ENCODE peak calls at places on chromosomes 13 and 19, in five cellular contexts. One of them, this sample, is unnamed.

GRCh38 chr13:67619346-67619745 is 389.2 kb upstream of the PCDH9 start:
- ATAC-seq in T-helper 17 cell: no peak
- ATAC-seq in mucosa of descending colon: no peak
- ATAC-seq in right cardiac atrium: no peak
- ATAC-seq in memory B cell: no peak
- ATAC-seq in this sample: no peak

GRCh38 chr19:57803265-57803593 is 11.5 kb downstream of the ZNF552 start:
- ATAC-seq in T-helper 17 cell: no peak
- ATAC-seq in mucosa of descending colon: no peak
- ATAC-seq in right cardiac atrium: no peak
- ATAC-seq in memory B cell: no peak
- ATAC-seq in this sample: no peak

GRCh38 chr19:1810439-1811160 is 1.5 kb downstream of the ATP8B3 start:
- ATAC-seq in T-helper 17 cell: no peak
- ATAC-seq in mucosa of descending colon: no peak
- ATAC-seq in right cardiac atrium: no peak
- ATAC-seq in memory B cell: no peak
- ATAC-seq in this sample: no peak

GRCh38 chr19:58380037-58380735 is 644 bp downstream of the ZNF837 start:
- ATAC-seq in T-helper 17 cell: no peak
- ATAC-seq in mucosa of descending colon: peak; percentile 27
- ATAC-seq in right cardiac atrium: no peak
- ATAC-seq in memory B cell: no peak
- ATAC-seq in this sample: no peak

GRCh38 chr13:22064854-22065646 is 394.2 kb downstream of the FGF9 start:
- ATAC-seq in T-helper 17 cell: no peak
- ATAC-seq in mucosa of descending colon: no peak
- ATAC-seq in right cardiac atrium: no peak
- ATAC-seq in memory B cell: no peak
- ATAC-seq in this sample: no peak

GRCh38 chr13:45879666-45880065 is 28.1 kb upstream of the SIAH3 start:
- ATAC-seq in T-helper 17 cell: no peak
- ATAC-seq in mucosa of descending colon: peak; percentile 43
- ATAC-seq in right cardiac atrium: peak; percentile 70
- ATAC-seq in memory B cell: no peak
- ATAC-seq in this sample: peak; percentile 73

GRCh38 chr19:3389876-3390361 is 23.5 kb downstream of the NFIC start:
- ATAC-seq in T-helper 17 cell: no peak
- ATAC-seq in mucosa of descending colon: no peak
- ATAC-seq in right cardiac atrium: peak; percentile 4
- ATAC-seq in memory B cell: no peak
- ATAC-seq in this sample: no peak

GRCh38 chr19:10107254-10107653 is 1.1 kb downstream of the PPAN start:
- ATAC-seq in T-helper 17 cell: no peak
- ATAC-seq in mucosa of descending colon: no peak
- ATAC-seq in right cardiac atrium: no peak
- ATAC-seq in memory B cell: no peak
- ATAC-seq in this sample: no peak

GRCh38 chr13:24741016-24741662 is 22.8 kb upstream of the RNF17 start:
- ATAC-seq in T-helper 17 cell: no peak
- ATAC-seq in mucosa of descending colon: peak; percentile 21
- ATAC-seq in right cardiac atrium: no peak
- ATAC-seq in memory B cell: peak; percentile 10
- ATAC-seq in this sample: no peak

GRCh38 chr19:16668176-16668575 is 7.2 kb downstream of the TMEM38A start:
- ATAC-seq in T-helper 17 cell: no peak
- ATAC-seq in mucosa of descending colon: no peak
- ATAC-seq in right cardiac atrium: no peak
- ATAC-seq in memory B cell: no peak
- ATAC-seq in this sample: no peak

GRCh38 chr19:6649189-6649588 is 20.8 kb downstream of the TNFSF14 start:
- ATAC-seq in T-helper 17 cell: no peak
- ATAC-seq in mucosa of descending colon: no peak
- ATAC-seq in right cardiac atrium: no peak
- ATAC-seq in memory B cell: no peak
- ATAC-seq in this sample: no peak

GRCh38 chr19:39557791-39558622 is 18.0 kb upstream of the EID2 start:
- ATAC-seq in T-helper 17 cell: peak; percentile 82
- ATAC-seq in mucosa of descending colon: peak; percentile 64
- ATAC-seq in right cardiac atrium: no peak
- ATAC-seq in memory B cell: peak; percentile 76
- ATAC-seq in this sample: no peak

GRCh38 chr19:16824658-16825311 is 4.4 kb upstream of the SIN3B start:
- ATAC-seq in T-helper 17 cell: no peak
- ATAC-seq in mucosa of descending colon: no peak
- ATAC-seq in right cardiac atrium: peak; percentile 59
- ATAC-seq in memory B cell: no peak
- ATAC-seq in this sample: no peak

GRCh38 chr13:110450016-110450900 is 111.3 kb downstream of the RAB20 start:
- ATAC-seq in T-helper 17 cell: no peak
- ATAC-seq in mucosa of descending colon: no peak
- ATAC-seq in right cardiac atrium: no peak
- ATAC-seq in memory B cell: no peak
- ATAC-seq in this sample: no peak

GRCh38 chr13:59408738-59409137 is 755.0 kb downstream of the DIAPH3 start:
- ATAC-seq in T-helper 17 cell: no peak
- ATAC-seq in mucosa of descending colon: no peak
- ATAC-seq in right cardiac atrium: no peak
- ATAC-seq in memory B cell: no peak
- ATAC-seq in this sample: no peak

This sample was measured in esophagus mucosa.